ENCODE peak calls at places on chromosome 2, in six cellular contexts. D is cardiac septum; Y is HS-5; T is NCI-H774; Q is CD8-positive, alpha-beta T cell; X is fibroblast of mammary gland. K is an unnamed sample.

GRCh38 chr2:50551018-50551726 is 480.8 kb downstream of the NRXN1 start:
- DNase-seq in D (no peak), Y (no peak), T (no peak), Q (no peak), X (no peak), K (no peak)

GRCh38 chr2:232941912-232942595 is 71.0 kb downstream of the NGEF start:
- DNase-seq in D (no peak), Y (no peak), T (no peak), Q (no peak), X (no peak), K (no peak)

GRCh38 chr2:36963106-36963505 is 3.2 kb downstream of the STRN start:
- DNase-seq in D (no peak), Y (no peak), T (no peak), Q (no peak), X (no peak), K (no peak)

GRCh38 chr2:177338177-177338721 is 54.3 kb upstream of the AGPS start:
- DNase-seq in D (no peak), Y (peak; percentile 80), T (no peak), Q (no peak), X (peak; percentile 80), K (no peak)

GRCh38 chr2:127575941-127576432 is 40.5 kb downstream of the MYO7B start:
- DNase-seq in D (no peak), Y (no peak), T (no peak), Q (no peak), X (peak; percentile 42), K (no peak)

GRCh38 chr2:97745474-97746172 is 32.2 kb downstream of the ZAP70 start:
- DNase-seq in D (peak; percentile 41), Y (no peak), T (no peak), Q (peak; percentile 62), X (no peak), K (no peak)

GRCh38 chr2:5183031-5183430 is 509.2 kb upstream of the SOX11 start:
- DNase-seq in D (no peak), Y (no peak), T (no peak), Q (no peak), X (no peak), K (no peak)

GRCh38 chr2:10533811-10534321 is 85.7 kb upstream of the ODC1 start:
- DNase-seq in D (no peak), Y (no peak), T (no peak), Q (no peak), X (no peak), K (peak; percentile 45)

GRCh38 chr2:222671259-222672067 is at the start of gene MOGAT1:
- DNase-seq in D (peak; percentile 81), Y (no peak), T (peak; percentile 26), Q (no peak), X (no peak), K (peak; percentile 60)

GRCh38 chr2:135798762-135799161 is 38.2 kb downstream of the LCT start:
- DNase-seq in D (no peak), Y (no peak), T (no peak), Q (no peak), X (peak; percentile 14), K (no peak)

GRCh38 chr2:39484206-39484605 is 47.1 kb upstream of the MAP4K3 start:
- DNase-seq in D (no peak), Y (no peak), T (no peak), Q (no peak), X (no peak), K (no peak)

GRCh38 chr2:154402138-154402714 is 296.3 kb upstream of the KCNJ3 start:
- DNase-seq in D (no peak), Y (peak; percentile 31), T (no peak), Q (no peak), X (peak; percentile 38), K (no peak)

GRCh38 chr2:17441055-17441771 is 77.0 kb downstream of the RAD51AP2 start:
- DNase-seq in D (no peak), Y (no peak), T (no peak), Q (no peak), X (no peak), K (no peak)

GRCh38 chr2:96680561-96681141 is 38.1 kb downstream of the FER1L5 start:
- DNase-seq in D (no peak), Y (no peak), T (no peak), Q (no peak), X (no peak), K (no peak)

GRCh38 chr2:58788402-58788801 is 547.3 kb upstream of the FANCL start:
- DNase-seq in D (no peak), Y (no peak), T (no peak), Q (no peak), X (peak; percentile 5), K (no peak)

GRCh38 chr2:224173882-224174415 is 134.9 kb upstream of the SERPINE2 start:
- DNase-seq in D (no peak), Y (no peak), T (peak; percentile 85), Q (no peak), X (no peak), K (no peak)

GRCh38 chr2:42049411-42050349 is 1.9 kb downstream of the PKDCC start:
- DNase-seq in D (no peak), Y (no peak), T (no peak), Q (no peak), X (no peak), K (no peak)

GRCh38 chr2:60439219-60439974 is 114.1 kb downstream of the BCL11A start:
- DNase-seq in D (peak; percentile 77), Y (no peak), T (no peak), Q (no peak), X (no peak), K (peak; percentile 57)

GRCh38 chr2:239660390-239661228 is 259.8 kb upstream of the HDAC4 start:
- DNase-seq in D (peak; percentile 63), Y (no peak), T (peak; percentile 2), Q (no peak), X (no peak), K (no peak)

GRCh38 chr2:230896346-230897115 is 28.5 kb downstream of the GPR55 start:
- DNase-seq in D (peak; percentile 69), Y (no peak), T (no peak), Q (no peak), X (no peak), K (peak; percentile 39)

GRCh38 chr2:63050916-63051794 is 525 bp downstream of the OTX1 start:
- DNase-seq in D (no peak), Y (no peak), T (no peak), Q (no peak), X (no peak), K (no peak)

GRCh38 chr2:61543062-61543461 is 4.9 kb upstream of the XPO1 start:
- DNase-seq in D (no peak), Y (no peak), T (no peak), Q (peak; percentile 29), X (no peak), K (no peak)

GRCh38 chr2:205748660-205749059 is 66.4 kb downstream of the NRP2 start:
- DNase-seq in D (no peak), Y (no peak), T (peak; percentile 43), Q (no peak), X (peak; percentile 68), K (no peak)

GRCh38 chr2:226325541-226325940 is 474.1 kb downstream of the IRS1 start:
- DNase-seq in D (no peak), Y (no peak), T (no peak), Q (no peak), X (no peak), K (no peak)

GRCh38 chr2:229715895-229716507 is 1.6 kb upstream of the DNER start:
- DNase-seq in D (no peak), Y (no peak), T (peak; percentile 49), Q (peak; percentile 19), X (peak; percentile 27), K (no peak)

GRCh38 chr2:64797881-64798590 is 144.3 kb upstream of the SERTAD2 start:
- DNase-seq in D (no peak), Y (no peak), T (peak; percentile 24), Q (no peak), X (peak; percentile 37), K (no peak)

GRCh38 chr2:121036226-121036692 is 248.7 kb downstream of the TFCP2L1 start:
- DNase-seq in D (no peak), Y (no peak), T (peak; percentile 93), Q (no peak), X (no peak), K (peak; percentile 3)

GRCh38 chr2:127670055-127670956 is 5.0 kb downstream of the LIMS2 start:
- DNase-seq in D (no peak), Y (no peak), T (no peak), Q (no peak), X (no peak), K (no peak)

GRCh38 chr2:162210385-162210784 is 32.9 kb downstream of the FAP start:
- DNase-seq in D (no peak), Y (no peak), T (no peak), Q (no peak), X (peak; percentile 53), K (no peak)

GRCh38 chr2:166393008-166393407 is 17.3 kb upstream of the SCN9A start:
- DNase-seq in D (no peak), Y (no peak), T (no peak), Q (no peak), X (no peak), K (no peak)

GRCh38 chr2:103230813-103231212 is 469.0 kb downstream of the TMEM182 start:
- DNase-seq in D (no peak), Y (no peak), T (no peak), Q (no peak), X (no peak), K (no peak)

GRCh38 chr2:57376985-57377384 is 669.6 kb upstream of the VRK2 start:
- DNase-seq in D (no peak), Y (no peak), T (no peak), Q (no peak), X (peak; percentile 14), K (no peak)

GRCh38 chr2:114784890-114785583 is 342.6 kb downstream of the DPP10 start:
- DNase-seq in D (no peak), Y (no peak), T (no peak), Q (no peak), X (no peak), K (no peak)

GRCh38 chr2:126981476-126981875 is 82.8 kb downstream of the TEX51 start:
- DNase-seq in D (no peak), Y (no peak), T (no peak), Q (no peak), X (peak; percentile 3), K (no peak)

K was measured in sciatic nerve.